ENCODE peak calls at places on chromosomes 1 and 21, in four cellular contexts. X is mesendoderm, I is IMR-90, M is H1. H is an unnamed sample.

GRCh38 chr1:22662318-22662717 is 9.3 kb downstream of the C1QB start:
- DNase-seq in X (peak; percentile 81), I (no peak), M (peak; percentile 56), H (peak; percentile 93)

GRCh38 chr1:51341876-51342496 is 11.6 kb upstream of the TTC39A start:
- DNase-seq in X (peak; percentile 64), I (no peak), M (no peak), H (no peak)

GRCh38 chr1:86089765-86090164 is 66.8 kb downstream of the COL24A1 start:
- DNase-seq in X (no peak), I (no peak), M (no peak), H (no peak)

GRCh38 chr1:35857830-35858229 is 25.2 kb upstream of the AGO1 start:
- DNase-seq in X (peak; percentile 47), I (peak; percentile 21), M (no peak), H (no peak)

GRCh38 chr21:45026066-45026745 is 48.2 kb upstream of the ADARB1 start:
- DNase-seq in X (no peak), I (no peak), M (no peak), H (no peak)

GRCh38 chr1:171743014-171743870 is 1.4 kb upstream of the VAMP4 start:
- DNase-seq in X (no peak), I (peak; percentile 89), M (no peak), H (no peak)

GRCh38 chr1:163410073-163410522 is 88.3 kb downstream of the NUF2 start:
- DNase-seq in X (peak; percentile 79), I (peak; percentile 56), M (peak; percentile 83), H (peak; percentile 65)

GRCh38 chr1:197798492-197798891 is 23.2 kb upstream of the DENND1B start:
- DNase-seq in X (no peak), I (no peak), M (no peak), H (no peak)

GRCh38 chr1:159076753-159077656 is at the start of gene AIM2:
- DNase-seq in X (no peak), I (no peak), M (no peak), H (no peak)

GRCh38 chr1:85289207-85289847 is 12.9 kb upstream of the BCL10 start:
- DNase-seq in X (no peak), I (peak; percentile 97), M (no peak), H (no peak)

GRCh38 chr1:247402099-247402706 is 13.8 kb upstream of the NLRP3 start:
- DNase-seq in X (no peak), I (no peak), M (no peak), H (no peak)

GRCh38 chr1:3429320-3429719 is 25.1 kb upstream of the ARHGEF16 start:
- DNase-seq in X (no peak), I (no peak), M (no peak), H (no peak)

GRCh38 chr1:222728746-222729145 is 8.3 kb upstream of the FAM177B start:
- DNase-seq in X (no peak), I (no peak), M (no peak), H (no peak)

GRCh38 chr1:241531195-241532172 is 694 bp upstream of the KMO start:
- DNase-seq in X (peak; percentile 63), I (peak; percentile 78), M (no peak), H (no peak)

GRCh38 chr1:6625579-6626149 is 996 bp downstream of the THAP3 start:
- DNase-seq in X (peak; percentile 10), I (peak; percentile 71), M (no peak), H (no peak)

GRCh38 chr1:189774721-189775287 is 702.9 kb downstream of the BRINP3 start:
- DNase-seq in X (no peak), I (no peak), M (no peak), H (no peak)

GRCh38 chr1:169779150-169779549 is 15.6 kb downstream of the METTL18 start:
- DNase-seq in X (no peak), I (no peak), M (no peak), H (no peak)

GRCh38 chr1:212098771-212099170 is 63.2 kb downstream of the DTL start:
- DNase-seq in X (no peak), I (no peak), M (no peak), H (no peak)

GRCh38 chr1:24903011-24903461 is 27.0 kb downstream of the RUNX3 start:
- DNase-seq in X (no peak), I (no peak), M (peak; percentile 39), H (no peak)

GRCh38 chr1:221725683-221726330 is 16.1 kb downstream of the DUSP10 start:
- DNase-seq in X (no peak), I (peak; percentile 60), M (no peak), H (no peak)

GRCh38 chr1:118298397-118298796 is 113.4 kb upstream of the SPAG17 start:
- DNase-seq in X (no peak), I (no peak), M (no peak), H (no peak)
- H3K56ac ChIP-seq in X (no peak overlapping the region), I (no peak overlapping the region), M (no peak overlapping the region), H (no peak overlapping the region)

GRCh38 chr1:144551107-144551542 is 41.6 kb upstream of the PPIAL4F start:
- DNase-seq in X (no peak), I (no peak), M (peak; percentile 58), H (no peak)
- H3K56ac ChIP-seq in X (peak overlapping the region; percentile 72), I (no peak overlapping the region), M (no peak overlapping the region), H (no peak overlapping the region)

GRCh38 chr21:27677547-27677946 is 710.7 kb upstream of the ADAMTS5 start:
- DNase-seq in X (no peak), I (no peak), M (no peak), H (no peak)
- H3K56ac ChIP-seq in X (no peak overlapping the region), I (no peak overlapping the region), M (no peak overlapping the region), H (no peak overlapping the region)

DNA sequence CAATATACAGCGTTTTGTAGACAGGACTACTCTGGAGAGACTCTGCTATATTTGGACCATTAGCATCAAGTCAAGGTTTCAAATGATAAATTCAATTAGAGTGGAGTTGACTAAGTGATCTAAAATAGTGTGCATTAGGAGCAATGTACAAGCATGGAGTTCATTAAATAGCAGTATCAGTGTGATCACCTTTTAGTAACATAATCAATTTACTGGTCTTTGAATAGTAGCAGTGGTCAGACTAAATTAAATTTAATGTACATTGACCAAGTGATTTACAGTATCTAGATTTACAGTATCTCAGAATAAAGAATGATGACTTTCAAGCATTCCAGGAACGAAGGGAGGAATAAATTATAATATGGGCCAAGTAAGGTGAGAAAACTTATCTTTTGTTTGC is 489.6 kb upstream of the ADGRL4 start:
- DNase-seq in X (no peak), I (no peak), M (no peak), H (no peak)
- H3K56ac ChIP-seq in X (no peak overlapping the region), I (no peak overlapping the region), M (no peak overlapping the region), H (no peak overlapping the region)

H was measured in H9.